ENCODE peak calls at places on chromosomes 6 and 20, in ten cellular contexts. One of them, this sample, is unnamed.

GRCh38 chr6:79369026-79369425 is 134.5 kb upstream of the HMGN3 start:
- DNase-seq in AG04450: no peak
- DNase-seq in kidney: no peak
- DNase-seq in BE2C: no peak
- DNase-seq in sigmoid colon: no peak
- DNase-seq in stomach: no peak
- DNase-seq in foreskin fibroblast: peak; percentile 23
- DNase-seq in astrocyte of the spinal cord: no peak
- DNase-seq in body of pancreas: no peak
- DNase-seq in neural progenitor cell: no peak
- DNase-seq in this sample: no peak

GRCh38 chr20:43968341-43968740 is 53.7 kb downstream of the TOX2 start:
- DNase-seq in AG04450: no peak
- DNase-seq in kidney: no peak
- DNase-seq in BE2C: no peak
- DNase-seq in sigmoid colon: no peak
- DNase-seq in stomach: no peak
- DNase-seq in foreskin fibroblast: no peak
- DNase-seq in astrocyte of the spinal cord: no peak
- DNase-seq in body of pancreas: no peak
- DNase-seq in neural progenitor cell: no peak
- DNase-seq in this sample: no peak

GRCh38 chr6:158642097-158642601 is 2.4 kb downstream of the DYNLT1 start:
- DNase-seq in AG04450: peak; percentile 78
- DNase-seq in kidney: no peak
- DNase-seq in BE2C: peak; percentile 79
- DNase-seq in sigmoid colon: peak; percentile 62
- DNase-seq in stomach: peak; percentile 22
- DNase-seq in foreskin fibroblast: peak; percentile 75
- DNase-seq in astrocyte of the spinal cord: peak; percentile 90
- DNase-seq in body of pancreas: no peak
- DNase-seq in neural progenitor cell: no peak
- DNase-seq in this sample: no peak

GRCh38 chr6:125363010-125363359 is 61.2 kb upstream of the HDDC2 start:
- DNase-seq in AG04450: no peak
- DNase-seq in kidney: no peak
- DNase-seq in BE2C: peak; percentile 19
- DNase-seq in sigmoid colon: no peak
- DNase-seq in stomach: no peak
- DNase-seq in foreskin fibroblast: peak; percentile 53
- DNase-seq in astrocyte of the spinal cord: peak; percentile 68
- DNase-seq in body of pancreas: no peak
- DNase-seq in neural progenitor cell: no peak
- DNase-seq in this sample: peak; percentile 13

GRCh38 chr20:46770330-46771194 is 61.1 kb downstream of the SLC2A10 start:
- DNase-seq in AG04450: no peak
- DNase-seq in kidney: no peak
- DNase-seq in BE2C: no peak
- DNase-seq in sigmoid colon: no peak
- DNase-seq in stomach: no peak
- DNase-seq in foreskin fibroblast: peak; percentile 21
- DNase-seq in astrocyte of the spinal cord: peak; percentile 27
- DNase-seq in body of pancreas: no peak
- DNase-seq in neural progenitor cell: no peak
- DNase-seq in this sample: no peak

GRCh38 chr6:107179004-107179403 is 63.7 kb upstream of the BEND3 start:
- DNase-seq in AG04450: no peak
- DNase-seq in kidney: no peak
- DNase-seq in BE2C: peak; percentile 12
- DNase-seq in sigmoid colon: no peak
- DNase-seq in stomach: no peak
- DNase-seq in foreskin fibroblast: peak; percentile 45
- DNase-seq in astrocyte of the spinal cord: no peak
- DNase-seq in body of pancreas: no peak
- DNase-seq in neural progenitor cell: peak; percentile 9
- DNase-seq in this sample: no peak

GRCh38 chr20:51661609-51662178 is 106.5 kb downstream of the ATP9A start:
- DNase-seq in AG04450: no peak
- DNase-seq in kidney: no peak
- DNase-seq in BE2C: no peak
- DNase-seq in sigmoid colon: no peak
- DNase-seq in stomach: no peak
- DNase-seq in foreskin fibroblast: peak; percentile 75
- DNase-seq in astrocyte of the spinal cord: peak; percentile 71
- DNase-seq in body of pancreas: no peak
- DNase-seq in neural progenitor cell: no peak
- DNase-seq in this sample: no peak

GRCh38 chr6:10412165-10412947 is 2.5 kb downstream of the TFAP2A start:
- DNase-seq in AG04450: peak; percentile 33
- DNase-seq in kidney: peak; percentile 90
- DNase-seq in BE2C: no peak
- DNase-seq in sigmoid colon: no peak
- DNase-seq in stomach: no peak
- DNase-seq in foreskin fibroblast: peak; percentile 96
- DNase-seq in astrocyte of the spinal cord: peak; percentile 46
- DNase-seq in body of pancreas: no peak
- DNase-seq in neural progenitor cell: peak; percentile 73
- DNase-seq in this sample: peak; percentile 2

GRCh38 chr6:158259136-158259535 is 53.1 kb upstream of the TULP4 start:
- DNase-seq in AG04450: no peak
- DNase-seq in kidney: no peak
- DNase-seq in BE2C: no peak
- DNase-seq in sigmoid colon: no peak
- DNase-seq in stomach: no peak
- DNase-seq in foreskin fibroblast: peak; percentile 21
- DNase-seq in astrocyte of the spinal cord: no peak
- DNase-seq in body of pancreas: no peak
- DNase-seq in neural progenitor cell: no peak
- DNase-seq in this sample: no peak

GRCh38 chr6:132054525-132054924 is 103.4 kb upstream of the CCN2 start:
- DNase-seq in AG04450: peak; percentile 53
- DNase-seq in kidney: no peak
- DNase-seq in BE2C: no peak
- DNase-seq in sigmoid colon: no peak
- DNase-seq in stomach: no peak
- DNase-seq in foreskin fibroblast: peak; percentile 82
- DNase-seq in astrocyte of the spinal cord: peak; percentile 67
- DNase-seq in body of pancreas: no peak
- DNase-seq in neural progenitor cell: no peak
- DNase-seq in this sample: no peak

GRCh38 chr20:48694466-48694865 is 133.3 kb downstream of the PREX1 start:
- DNase-seq in AG04450: no peak
- DNase-seq in kidney: no peak
- DNase-seq in BE2C: no peak
- DNase-seq in sigmoid colon: peak; percentile 6
- DNase-seq in stomach: no peak
- DNase-seq in foreskin fibroblast: no peak
- DNase-seq in astrocyte of the spinal cord: no peak
- DNase-seq in body of pancreas: no peak
- DNase-seq in neural progenitor cell: no peak
- DNase-seq in this sample: no peak

GRCh38 chr20:48698507-48699267 is 129.1 kb downstream of the PREX1 start:
- DNase-seq in AG04450: no peak
- DNase-seq in kidney: no peak
- DNase-seq in BE2C: no peak
- DNase-seq in sigmoid colon: peak; percentile 33
- DNase-seq in stomach: no peak
- DNase-seq in foreskin fibroblast: no peak
- DNase-seq in astrocyte of the spinal cord: no peak
- DNase-seq in body of pancreas: no peak
- DNase-seq in neural progenitor cell: peak; percentile 33
- DNase-seq in this sample: no peak

GRCh38 chr20:48697845-48698491 is 129.8 kb downstream of the PREX1 start:
- DNase-seq in AG04450: peak; percentile 52
- DNase-seq in kidney: peak; percentile 97
- DNase-seq in BE2C: peak; percentile 94
- DNase-seq in sigmoid colon: peak; percentile 75
- DNase-seq in stomach: peak; percentile 86
- DNase-seq in foreskin fibroblast: peak; percentile 94
- DNase-seq in astrocyte of the spinal cord: peak; percentile 71
- DNase-seq in body of pancreas: peak; percentile 62
- DNase-seq in neural progenitor cell: no peak
- DNase-seq in this sample: peak; percentile 69

GRCh38 chr20:48695738-48696137 is 132.1 kb downstream of the PREX1 start:
- DNase-seq in AG04450: no peak
- DNase-seq in kidney: no peak
- DNase-seq in BE2C: no peak
- DNase-seq in sigmoid colon: no peak
- DNase-seq in stomach: no peak
- DNase-seq in foreskin fibroblast: no peak
- DNase-seq in astrocyte of the spinal cord: no peak
- DNase-seq in body of pancreas: no peak
- DNase-seq in neural progenitor cell: no peak
- DNase-seq in this sample: no peak

GRCh38 chr20:48695255-48695654 is 132.5 kb downstream of the PREX1 start:
- DNase-seq in AG04450: no peak
- DNase-seq in kidney: no peak
- DNase-seq in BE2C: no peak
- DNase-seq in sigmoid colon: no peak
- DNase-seq in stomach: peak; percentile 72
- DNase-seq in foreskin fibroblast: peak; percentile 38
- DNase-seq in astrocyte of the spinal cord: no peak
- DNase-seq in body of pancreas: no peak
- DNase-seq in neural progenitor cell: no peak
- DNase-seq in this sample: no peak
- TF ChIP-seq CTCF in AG04450: no peak
- TF ChIP-seq CTCF in kidney: no peak
- TF ChIP-seq CTCF in BE2C: no peak
- TF ChIP-seq CTCF in sigmoid colon: no peak
- TF ChIP-seq CTCF in stomach: no peak
- TF ChIP-seq CTCF in foreskin fibroblast: no peak
- TF ChIP-seq CTCF in astrocyte of the spinal cord: no peak
- TF ChIP-seq CTCF in body of pancreas: no peak
- TF ChIP-seq CTCF in neural progenitor cell: no peak
- TF ChIP-seq CTCF in this sample: no peak

GRCh38 chr6:143337201-143337949 is 113.1 kb downstream of the ADAT2 start:
- DNase-seq in AG04450: no peak
- DNase-seq in kidney: no peak
- DNase-seq in BE2C: peak; percentile 79
- DNase-seq in sigmoid colon: no peak
- DNase-seq in stomach: peak; percentile 30
- DNase-seq in foreskin fibroblast: peak; percentile 17
- DNase-seq in astrocyte of the spinal cord: no peak
- DNase-seq in body of pancreas: peak; percentile 36
- DNase-seq in neural progenitor cell: peak; percentile 70
- DNase-seq in this sample: no peak
- TF ChIP-seq CTCF in AG04450: peak; percentile 48
- TF ChIP-seq CTCF in kidney: peak; percentile 37
- TF ChIP-seq CTCF in BE2C: peak; percentile 70
- TF ChIP-seq CTCF in sigmoid colon: no peak
- TF ChIP-seq CTCF in stomach: peak; percentile 25
- TF ChIP-seq CTCF in foreskin fibroblast: peak; percentile 21
- TF ChIP-seq CTCF in astrocyte of the spinal cord: peak; percentile 54
- TF ChIP-seq CTCF in body of pancreas: peak; percentile 26
- TF ChIP-seq CTCF in neural progenitor cell: peak; percentile 68
- TF ChIP-seq CTCF in this sample: peak; percentile 52

GRCh38 chr6:170292778-170293164 is 1.9 kb upstream of the DLL1 start:
- DNase-seq in AG04450: no peak
- DNase-seq in kidney: no peak
- DNase-seq in BE2C: no peak
- DNase-seq in sigmoid colon: peak; percentile 57
- DNase-seq in stomach: no peak
- DNase-seq in foreskin fibroblast: peak; percentile 44
- DNase-seq in astrocyte of the spinal cord: no peak
- DNase-seq in body of pancreas: no peak
- DNase-seq in neural progenitor cell: peak; percentile 62
- DNase-seq in this sample: no peak
- TF ChIP-seq CTCF in AG04450: no peak
- TF ChIP-seq CTCF in kidney: no peak
- TF ChIP-seq CTCF in BE2C: peak; percentile 15
- TF ChIP-seq CTCF in sigmoid colon: no peak
- TF ChIP-seq CTCF in stomach: peak; percentile 28
- TF ChIP-seq CTCF in foreskin fibroblast: no peak
- TF ChIP-seq CTCF in astrocyte of the spinal cord: peak; percentile 10
- TF ChIP-seq CTCF in body of pancreas: no peak
- TF ChIP-seq CTCF in neural progenitor cell: peak; percentile 27
- TF ChIP-seq CTCF in this sample: peak; percentile 9

DNA sequence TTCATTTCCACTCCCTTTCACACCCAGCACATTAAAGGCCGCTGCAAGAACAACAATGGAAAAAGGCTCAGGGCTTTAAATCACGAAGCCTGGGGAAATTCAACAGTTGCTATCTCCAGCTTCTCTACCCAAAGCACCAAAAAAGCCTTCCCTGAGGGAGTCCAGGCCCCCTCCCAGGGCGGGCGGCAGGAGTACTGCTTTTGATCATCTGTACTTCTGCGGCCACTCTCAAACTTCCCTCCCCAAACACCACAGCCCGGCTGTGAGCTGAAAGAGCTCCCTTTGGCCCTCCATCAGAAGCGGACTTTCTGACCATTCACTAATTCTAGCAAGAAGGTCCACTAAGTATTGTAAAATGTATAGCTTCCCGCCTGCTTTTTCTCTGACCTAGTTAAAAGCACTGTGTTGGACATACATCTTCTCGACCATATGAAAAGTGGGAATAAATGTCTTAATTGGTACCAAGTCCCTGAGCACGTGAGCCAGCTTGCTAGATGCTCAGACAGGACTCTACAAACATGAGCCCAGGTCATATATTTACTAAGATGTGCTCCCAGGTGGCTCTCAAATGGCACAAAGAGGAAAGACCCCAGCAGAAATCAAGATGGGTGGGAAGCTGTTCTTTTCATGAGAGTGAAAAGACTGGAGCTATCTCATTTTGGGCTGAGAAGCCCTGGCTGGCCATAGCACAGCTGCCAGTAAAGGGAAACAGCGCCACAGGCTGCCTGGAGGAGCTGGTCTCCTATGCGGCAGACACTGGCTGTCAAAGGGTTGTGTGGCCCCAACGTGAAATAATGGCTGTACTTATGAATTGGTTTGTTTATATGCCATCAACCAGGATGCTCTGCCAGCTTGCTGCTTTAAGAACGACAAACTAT is 58.6 kb downstream of the GFOD1 start:
- DNase-seq in AG04450: no peak
- DNase-seq in kidney: no peak
- DNase-seq in BE2C: no peak
- DNase-seq in sigmoid colon: no peak
- DNase-seq in stomach: no peak
- DNase-seq in foreskin fibroblast: no peak
- DNase-seq in astrocyte of the spinal cord: no peak
- DNase-seq in body of pancreas: no peak
- DNase-seq in neural progenitor cell: no peak
- DNase-seq in this sample: no peak
- TF ChIP-seq CTCF in AG04450: no peak
- TF ChIP-seq CTCF in kidney: no peak
- TF ChIP-seq CTCF in BE2C: peak; percentile 2
- TF ChIP-seq CTCF in sigmoid colon: no peak
- TF ChIP-seq CTCF in stomach: no peak
- TF ChIP-seq CTCF in foreskin fibroblast: no peak
- TF ChIP-seq CTCF in astrocyte of the spinal cord: no peak
- TF ChIP-seq CTCF in body of pancreas: no peak
- TF ChIP-seq CTCF in neural progenitor cell: no peak
- TF ChIP-seq CTCF in this sample: no peak